ENCODE peak calls at places on chromosomes 16 and 17, in eight cellular contexts. One of them, this sample, is unnamed.

GRCh38 chr16:69049146-69049545 is 56.3 kb upstream of the HAS3 start:
- DNase-seq in sciatic nerve: no peak
- DNase-seq in germinal center: no peak
- DNase-seq in cardiac fibroblast: peak; percentile 51
- DNase-seq in SHP77: no peak
- DNase-seq in AG08396: peak; percentile 32
- DNase-seq in lower leg skin: no peak
- DNase-seq in Kasumi-1: no peak
- DNase-seq in this sample: no peak

GRCh38 chr16:1167276-1168107 is 14.6 kb downstream of the CACNA1H start:
- DNase-seq in cardiac fibroblast: no peak
- DNase-seq in Kasumi-1: no peak
- DNase-seq in sciatic nerve: no peak
- DNase-seq in AG08396: no peak
- DNase-seq in SHP77: peak; percentile 43
- DNase-seq in lower leg skin: no peak
- DNase-seq in germinal center: no peak
- DNase-seq in this sample: peak; percentile 96

GRCh38 chr17:60388742-60389141 is 3.2 kb downstream of the USP32 start:
- DNase-seq in lower leg skin: no peak
- DNase-seq in germinal center: no peak
- DNase-seq in cardiac fibroblast: no peak
- DNase-seq in AG08396: no peak
- DNase-seq in SHP77: no peak
- DNase-seq in Kasumi-1: no peak
- DNase-seq in sciatic nerve: no peak
- DNase-seq in this sample: no peak

GRCh38 chr17:70276931-70277330 is 107.6 kb downstream of the KCNJ2 start:
- DNase-seq in sciatic nerve: no peak
- DNase-seq in AG08396: no peak
- DNase-seq in SHP77: no peak
- DNase-seq in germinal center: no peak
- DNase-seq in cardiac fibroblast: no peak
- DNase-seq in Kasumi-1: no peak
- DNase-seq in lower leg skin: no peak
- DNase-seq in this sample: no peak

GRCh38 chr16:73047536-73048291 is at the start of gene ZFHX3:
- DNase-seq in SHP77: peak; percentile 54
- DNase-seq in AG08396: peak; percentile 74
- DNase-seq in Kasumi-1: peak; percentile 61
- DNase-seq in sciatic nerve: peak; percentile 84
- DNase-seq in lower leg skin: peak; percentile 96
- DNase-seq in cardiac fibroblast: peak; percentile 71
- DNase-seq in germinal center: peak; percentile 64
- DNase-seq in this sample: peak; percentile 51

GRCh38 chr16:20814761-20815160 is 8.4 kb downstream of the REXO5 start:
- DNase-seq in Kasumi-1: no peak
- DNase-seq in germinal center: no peak
- DNase-seq in lower leg skin: no peak
- DNase-seq in sciatic nerve: no peak
- DNase-seq in SHP77: no peak
- DNase-seq in AG08396: no peak
- DNase-seq in cardiac fibroblast: peak; percentile 3
- DNase-seq in this sample: no peak

GRCh38 chr17:72525225-72525988 is 404.6 kb downstream of the SOX9 start:
- DNase-seq in Kasumi-1: no peak
- DNase-seq in lower leg skin: no peak
- DNase-seq in SHP77: no peak
- DNase-seq in AG08396: no peak
- DNase-seq in cardiac fibroblast: no peak
- DNase-seq in sciatic nerve: no peak
- DNase-seq in germinal center: no peak
- DNase-seq in this sample: no peak

GRCh38 chr17:17035920-17036319 is 6.3 kb upstream of the MPRIP start:
- DNase-seq in SHP77: no peak
- DNase-seq in sciatic nerve: no peak
- DNase-seq in lower leg skin: no peak
- DNase-seq in Kasumi-1: no peak
- DNase-seq in cardiac fibroblast: no peak
- DNase-seq in AG08396: no peak
- DNase-seq in germinal center: no peak
- DNase-seq in this sample: no peak

GRCh38 chr16:19167710-19168172 is 299 bp upstream of the SYT17 start:
- DNase-seq in cardiac fibroblast: peak; percentile 70
- DNase-seq in AG08396: peak; percentile 92
- DNase-seq in SHP77: peak; percentile 35
- DNase-seq in Kasumi-1: peak; percentile 20
- DNase-seq in germinal center: peak; percentile 87
- DNase-seq in sciatic nerve: peak; percentile 84
- DNase-seq in lower leg skin: peak; percentile 91
- DNase-seq in this sample: peak; percentile 76